ENCODE peak calls at places on chromosomes 3 and 15, in seven cellular contexts. One of them, this sample, is unnamed.
A peak's percentile ranks its signal among the peaks of the same experiment; 100 is the strongest.

GRCh38 chr15:48396020-48396419 is 64.8 kb downstream of the DUT start:
- DNase-seq in HEK293T: no peak
- DNase-seq in activated B cell treated with CpG ODN at 0.5 μM for 24 hours: no peak
- DNase-seq in amniotic stem cell: no peak
- DNase-seq in epithelial cell of esophagus: no peak
- DNase-seq in NCI-H345: no peak
- DNase-seq in GM18507: no peak
- DNase-seq in this sample: no peak

GRCh38 chr3:141368062-141368924 is at the start of gene ZBTB38:
- DNase-seq in HEK293T: peak; percentile 37
- DNase-seq in activated B cell treated with CpG ODN at 0.5 μM for 24 hours: no peak
- DNase-seq in amniotic stem cell: peak; percentile 67
- DNase-seq in epithelial cell of esophagus: peak; percentile 87
- DNase-seq in NCI-H345: no peak
- DNase-seq in GM18507: no peak
- DNase-seq in this sample: peak; percentile 93

GRCh38 chr3:111073186-111073585 is 1.6 kb downstream of the NECTIN3 start:
- DNase-seq in HEK293T: no peak
- DNase-seq in activated B cell treated with CpG ODN at 0.5 μM for 24 hours: no peak
- DNase-seq in amniotic stem cell: no peak
- DNase-seq in epithelial cell of esophagus: peak; percentile 22
- DNase-seq in NCI-H345: no peak
- DNase-seq in GM18507: no peak
- DNase-seq in this sample: no peak

GRCh38 chr3:129121792-129122696 is at the start of gene RAB43:
- DNase-seq in HEK293T: peak; percentile 97
- DNase-seq in activated B cell treated with CpG ODN at 0.5 μM for 24 hours: peak; percentile 86
- DNase-seq in amniotic stem cell: peak; percentile 59
- DNase-seq in epithelial cell of esophagus: peak; percentile 85
- DNase-seq in NCI-H345: peak; percentile 77
- DNase-seq in GM18507: peak; percentile 81
- DNase-seq in this sample: peak; percentile 93

GRCh38 chr3:120471643-120472042 is 20.9 kb upstream of the FSTL1 start:
- DNase-seq in HEK293T: no peak
- DNase-seq in activated B cell treated with CpG ODN at 0.5 μM for 24 hours: no peak
- DNase-seq in amniotic stem cell: no peak
- DNase-seq in epithelial cell of esophagus: no peak
- DNase-seq in NCI-H345: no peak
- DNase-seq in GM18507: no peak
- DNase-seq in this sample: no peak

GRCh38 chr3:5426094-5426883 is 238.8 kb downstream of the EDEM1 start:
- DNase-seq in HEK293T: peak; percentile 72
- DNase-seq in activated B cell treated with CpG ODN at 0.5 μM for 24 hours: peak; percentile 44
- DNase-seq in amniotic stem cell: no peak
- DNase-seq in epithelial cell of esophagus: peak; percentile 77
- DNase-seq in NCI-H345: peak; percentile 11
- DNase-seq in GM18507: peak; percentile 28
- DNase-seq in this sample: peak; percentile 85

GRCh38 chr3:78571486-78571885 is 1196.3 kb downstream of the ROBO1 start:
- DNase-seq in HEK293T: no peak
- DNase-seq in activated B cell treated with CpG ODN at 0.5 μM for 24 hours: no peak
- DNase-seq in amniotic stem cell: no peak
- DNase-seq in epithelial cell of esophagus: no peak
- DNase-seq in NCI-H345: no peak
- DNase-seq in GM18507: no peak
- DNase-seq in this sample: no peak

GRCh38 chr3:124083990-124084389 is 92.1 kb upstream of the ROPN1 start:
- DNase-seq in HEK293T: no peak
- DNase-seq in activated B cell treated with CpG ODN at 0.5 μM for 24 hours: no peak
- DNase-seq in amniotic stem cell: no peak
- DNase-seq in epithelial cell of esophagus: no peak
- DNase-seq in NCI-H345: peak; percentile 30
- DNase-seq in GM18507: no peak
- DNase-seq in this sample: no peak

GRCh38 chr3:53668872-53669271 is 174.5 kb downstream of the CACNA1D start:
- DNase-seq in HEK293T: peak; percentile 24
- DNase-seq in activated B cell treated with CpG ODN at 0.5 μM for 24 hours: no peak
- DNase-seq in amniotic stem cell: no peak
- DNase-seq in epithelial cell of esophagus: no peak
- DNase-seq in NCI-H345: no peak
- DNase-seq in GM18507: no peak
- DNase-seq in this sample: no peak

GRCh38 chr3:135516143-135516542 is 449.4 kb upstream of the PPP2R3A start:
- DNase-seq in HEK293T: peak; percentile 33
- DNase-seq in activated B cell treated with CpG ODN at 0.5 μM for 24 hours: no peak
- DNase-seq in amniotic stem cell: no peak
- DNase-seq in epithelial cell of esophagus: no peak
- DNase-seq in NCI-H345: no peak
- DNase-seq in GM18507: no peak
- DNase-seq in this sample: no peak

GRCh38 chr3:129524081-129524480 is 4.4 kb upstream of the RHO start:
- DNase-seq in HEK293T: no peak
- DNase-seq in activated B cell treated with CpG ODN at 0.5 μM for 24 hours: no peak
- DNase-seq in amniotic stem cell: no peak
- DNase-seq in epithelial cell of esophagus: no peak
- DNase-seq in NCI-H345: no peak
- DNase-seq in GM18507: no peak
- DNase-seq in this sample: no peak

GRCh38 chr15:90665288-90666134 is 51.6 kb upstream of the BLM start:
- DNase-seq in HEK293T: peak; percentile 56
- DNase-seq in activated B cell treated with CpG ODN at 0.5 μM for 24 hours: peak; percentile 62
- DNase-seq in amniotic stem cell: no peak
- DNase-seq in epithelial cell of esophagus: peak; percentile 63
- DNase-seq in NCI-H345: no peak
- DNase-seq in GM18507: peak; percentile 60
- DNase-seq in this sample: peak; percentile 64

GRCh38 chr3:62875103-62876002 is at the start of gene CADPS:
- DNase-seq in HEK293T: no peak
- DNase-seq in activated B cell treated with CpG ODN at 0.5 μM for 24 hours: no peak
- DNase-seq in amniotic stem cell: no peak
- DNase-seq in epithelial cell of esophagus: no peak
- DNase-seq in NCI-H345: peak; percentile 66
- DNase-seq in GM18507: no peak
- DNase-seq in this sample: peak; percentile 13

GRCh38 chr15:84748274-84749110 is at the start of gene ZNF592:
- DNase-seq in HEK293T: peak; percentile 82
- DNase-seq in activated B cell treated with CpG ODN at 0.5 μM for 24 hours: peak; percentile 88
- DNase-seq in amniotic stem cell: no peak
- DNase-seq in epithelial cell of esophagus: peak; percentile 77
- DNase-seq in NCI-H345: peak; percentile 77
- DNase-seq in GM18507: no peak
- DNase-seq in this sample: peak; percentile 89